ENCODE peak calls at places on chromosomes 2 and 18, in seven cellular contexts. V, B, O, L, W, G and Y are unnamed samples.

GRCh38 chr2:132690664-132691303 is 20.8 kb upstream of the LYPD1 start:
- DNase-seq in V (no peak), B (no peak), O (no peak), L (no peak), W (no peak), G (no peak), Y (no peak)

GRCh38 chr18:6633370-6633769 is 96.1 kb upstream of the ARHGAP28 start:
- DNase-seq in V (peak), B (no peak), O (no peak), L (no peak), W (no peak), G (no peak), Y (no peak)

GRCh38 chr2:161327582-161327981 is 19.4 kb downstream of the PSMD14 start:
- DNase-seq in V (no peak), B (no peak), O (no peak), L (no peak), W (no peak), G (no peak), Y (no peak)

GRCh38 chr18:79395761-79396404 is at the start of gene NFATC1:
- DNase-seq in V (peak), B (no peak), O (peak), L (no peak), W (no peak), G (no peak), Y (no peak)

GRCh38 chr2:236731767-236732580 is 162.3 kb downstream of the ACKR3 start:
- DNase-seq in V (no peak), B (no peak), O (no peak), L (no peak), W (no peak), G (no peak), Y (no peak)

GRCh38 chr2:233447506-233448219 is 93.4 kb downstream of the DGKD start:
- DNase-seq in V (no peak), B (no peak), O (no peak), L (no peak), W (no peak), G (no peak), Y (no peak)

GRCh38 chr2:178874529-178875240 is 67.5 kb upstream of the TTN start:
- DNase-seq in V (no peak), B (no peak), O (no peak), L (no peak), W (no peak), G (no peak), Y (no peak)

GRCh38 chr2:8312861-8313768 is 368.7 kb upstream of the ID2 start:
- DNase-seq in V (peak), B (no peak), O (peak), L (no peak), W (no peak), G (peak), Y (peak)

GRCh38 chr2:151200277-151200676 is 61.4 kb downstream of the RBM43 start:
- DNase-seq in V (no peak), B (peak), O (no peak), L (no peak), W (no peak), G (no peak), Y (no peak)

GRCh38 chr18:44899832-44900231 is 219.1 kb downstream of the SETBP1 start:
- DNase-seq in V (no peak), B (no peak), O (no peak), L (no peak), W (no peak), G (no peak), Y (no peak)

GRCh38 chr2:98114643-98115355 is 27.8 kb downstream of the VWA3B start:
- DNase-seq in V (no peak), B (no peak), O (no peak), L (no peak), W (no peak), G (no peak), Y (no peak)

GRCh38 chr2:37634914-37635358 is 36.5 kb downstream of the CDC42EP3 start:
- DNase-seq in V (no peak), B (no peak), O (no peak), L (no peak), W (no peak), G (no peak), Y (no peak)

GRCh38 chr2:211930331-211930730 is 608.3 kb downstream of the ERBB4 start:
- DNase-seq in V (no peak), B (no peak), O (no peak), L (no peak), W (peak), G (peak), Y (peak)

GRCh38 chr2:208984376-208985100 is 439.3 kb upstream of the MAP2 start:
- DNase-seq in V (no peak), B (no peak), O (no peak), L (no peak), W (no peak), G (no peak), Y (no peak)

GRCh38 chr2:172858473-172858745 is 122.8 kb downstream of the RAPGEF4 start:
- DNase-seq in V (no peak), B (no peak), O (no peak), L (no peak), W (no peak), G (no peak), Y (no peak)

GRCh38 chr18:48540329-48541025 is 1.6 kb downstream of the CTIF start:
- DNase-seq in V (peak), B (peak), O (peak), L (peak), W (peak), G (no peak), Y (peak)

GRCh38 chr2:190467575-190468083 is 59.5 kb downstream of the MFSD6 start:
- DNase-seq in V (no peak), B (no peak), O (no peak), L (no peak), W (no peak), G (no peak), Y (no peak)

GRCh38 chr2:190343500-190344274 is at the start of gene INPP1:
- DNase-seq in V (peak), B (peak), O (no peak), L (no peak), W (peak), G (no peak), Y (peak)

GRCh38 chr2:62266433-62267038 is 70.6 kb downstream of the B3GNT2 start:
- DNase-seq in V (peak), B (no peak), O (no peak), L (no peak), W (no peak), G (no peak), Y (no peak)

GRCh38 chr2:119174216-119174992 is 15.9 kb upstream of the C1QL2 start:
- DNase-seq in V (peak), B (peak), O (peak), L (peak), W (peak), G (no peak), Y (peak)

GRCh38 chr2:240928476-240929363 is 22.6 kb downstream of the CROCC2 start:
- DNase-seq in V (peak), B (peak), O (no peak), L (no peak), W (no peak), G (no peak), Y (no peak)

GRCh38 chr2:163348843-163349395 is 386.9 kb downstream of the FIGN start:
- DNase-seq in V (no peak), B (no peak), O (no peak), L (peak), W (no peak), G (no peak), Y (no peak)

DNA sequence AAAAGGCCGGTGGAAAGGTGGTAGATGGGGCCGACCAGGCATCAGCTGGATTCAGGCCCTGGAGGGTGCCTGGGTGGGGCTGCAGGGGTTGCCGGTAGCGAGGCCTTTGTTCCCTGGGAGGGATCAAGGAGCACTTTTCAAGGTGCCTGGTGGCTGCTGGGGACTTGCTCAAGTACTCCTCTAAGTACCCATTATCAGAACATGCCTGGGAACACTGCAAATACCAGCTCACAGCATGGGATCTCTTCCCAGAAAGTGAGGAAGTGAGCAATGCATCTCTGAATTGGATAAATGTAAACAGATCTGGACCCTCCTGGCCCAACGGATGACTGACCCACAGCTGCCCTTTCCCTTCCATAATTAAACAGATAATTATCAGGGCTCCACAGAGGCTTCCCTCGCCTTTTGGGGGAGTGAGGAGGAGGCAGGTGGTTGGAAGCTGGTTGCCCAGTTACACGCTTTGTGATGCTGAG is 210.6 kb downstream of the SH3RF3 start:
- DNase-seq in V (peak), B (no peak), O (no peak), L (no peak), W (no peak), G (no peak), Y (no peak)
- TF ChIP-seq POLR2AphosphoS5 in V (no peak), B (no peak), O (no peak), L (no peak), W (no peak), G (no peak), Y (no peak)

GRCh38 chr2:120825370-120826259 is 89.9 kb downstream of the GLI2 start:
- DNase-seq in V (no peak), B (peak), O (no peak), L (no peak), W (no peak), G (no peak), Y (no peak)
- TF ChIP-seq TAF1 in V (no peak), B (no peak), O (no peak), L (no peak), W (no peak), G (no peak), Y (no peak)

GRCh38 chr2:175080479-175080878 is 75.3 kb upstream of the CHN1 start:
- DNase-seq in V (no peak), B (peak), O (no peak), L (no peak), W (no peak), G (no peak), Y (no peak)
- TF ChIP-seq POLR2AphosphoS5 in V (no peak), B (no peak), O (no peak), L (no peak), W (no peak), G (no peak), Y (no peak)

GRCh38 chr2:26691881-26692813 is at the start of gene KCNK3:
- DNase-seq in V (peak), B (peak), O (peak), L (no peak), W (no peak), G (no peak), Y (peak)
- TF ChIP-seq TAF1 in V (no peak), B (no peak), O (no peak), L (no peak), W (no peak), G (no peak), Y (no peak)

GRCh38 chr2:39573276-39573675 is 92.4 kb upstream of the TMEM178A start:
- DNase-seq in V (no peak), B (no peak), O (no peak), L (no peak), W (no peak), G (no peak), Y (no peak)

GRCh38 chr2:39568561-39569006 is 97.1 kb upstream of the TMEM178A start:
- DNase-seq in V (no peak), B (no peak), O (no peak), L (peak), W (no peak), G (no peak), Y (no peak)

GRCh38 chr2:39570614-39571013 is 95.1 kb upstream of the TMEM178A start:
- DNase-seq in V (no peak), B (no peak), O (no peak), L (no peak), W (no peak), G (no peak), Y (no peak)

GRCh38 chr2:39570130-39570555 is 95.6 kb upstream of the TMEM178A start:
- DNase-seq in V (no peak), B (no peak), O (no peak), L (peak), W (no peak), G (no peak), Y (no peak)

DNA sequence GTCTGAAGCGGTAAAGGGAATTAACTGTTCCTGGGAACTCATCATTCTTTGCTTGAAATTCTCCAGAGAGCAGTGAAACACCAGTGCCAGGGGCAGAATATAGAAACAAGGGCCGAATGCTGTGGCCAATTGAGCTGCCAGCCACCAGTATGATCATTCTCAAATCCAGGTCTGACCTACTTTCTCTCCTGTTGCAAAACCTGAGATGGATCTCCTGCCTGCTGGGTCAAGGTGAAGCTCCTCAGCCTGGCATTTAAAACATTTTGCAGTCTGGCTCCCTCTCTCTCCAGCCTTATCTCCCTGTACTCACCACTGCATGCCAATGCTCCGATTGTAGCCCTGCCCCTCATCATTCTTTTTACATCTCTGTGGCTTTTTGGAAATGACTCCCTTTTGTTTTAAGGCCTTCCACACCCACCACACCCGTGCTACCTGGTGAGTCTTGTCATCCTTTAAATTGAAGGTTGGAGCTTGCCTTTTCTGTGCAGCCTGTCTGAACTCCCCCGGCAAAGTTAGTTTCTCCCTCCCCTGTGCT is 94.5 kb upstream of the TMEM178A start:
- DNase-seq in V (no peak), B (no peak), O (no peak), L (peak), W (no peak), G (no peak), Y (no peak)
- TF ChIP-seq POLR2AphosphoS5 in V (no peak), B (no peak), O (no peak), L (no peak), W (no peak), G (no peak), Y (no peak)

DNA sequence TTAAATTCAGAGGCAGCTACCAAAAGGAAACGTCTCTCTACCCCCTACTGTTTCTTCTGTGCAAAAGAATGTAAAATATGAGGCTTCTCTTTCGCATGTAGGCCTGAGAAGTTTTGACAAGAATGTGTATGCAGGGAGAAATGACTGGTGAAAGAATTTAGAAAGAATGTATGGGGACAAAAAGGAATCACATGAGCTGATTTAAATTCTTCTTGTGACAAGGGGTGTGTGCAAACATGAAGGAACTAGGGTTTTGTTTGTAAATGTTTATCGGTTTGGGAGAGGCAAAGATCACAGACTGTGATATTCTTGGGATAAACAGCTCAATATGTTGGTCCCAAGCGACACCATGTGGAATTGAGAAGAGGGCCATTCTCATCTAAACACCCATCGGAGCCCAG is 345.2 kb upstream of the VRK2 start:
- DNase-seq in V (no peak), B (no peak), O (no peak), L (no peak), W (no peak), G (no peak), Y (no peak)
- TF ChIP-seq TAF1 in V (no peak), B (no peak), O (no peak), L (no peak), W (no peak), G (no peak), Y (no peak)

DNA sequence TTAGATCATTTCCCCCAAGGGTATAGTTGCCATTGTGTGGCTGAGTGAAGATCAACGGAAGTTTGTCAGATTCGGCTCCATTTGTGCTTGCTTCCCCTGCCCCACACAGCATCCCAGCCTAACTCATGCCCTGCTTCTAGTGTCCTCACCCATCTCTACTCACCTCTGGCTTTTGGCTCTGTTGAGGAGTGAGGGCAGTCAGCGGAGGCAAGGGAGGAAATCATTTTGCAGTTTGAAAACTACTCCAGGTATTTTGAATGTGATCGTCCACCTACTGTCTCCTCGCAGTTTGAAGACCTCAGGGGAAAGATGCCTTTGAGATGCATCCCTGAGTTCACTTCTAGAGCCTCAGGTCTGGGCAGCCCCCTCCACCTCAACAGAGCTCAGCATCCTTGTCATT is 116.3 kb downstream of the FEZ2 start:
- DNase-seq in V (no peak), B (no peak), O (no peak), L (no peak), W (no peak), G (no peak), Y (no peak)
- TF ChIP-seq POLR2AphosphoS5 in V (no peak), B (no peak), O (no peak), L (no peak), W (no peak), G (no peak), Y (no peak)